ENCODE peak calls at places on chromosomes 3 and 15, in seven cellular contexts. D, S, Q, B, A, P and K are unnamed samples.
A peak's percentile ranks its signal among the peaks of the same experiment; 100 is the strongest.

GRCh38 chr3:12325594-12326295 is 36.9 kb downstream of the PPARG start:
- DNase-seq in D (no peak), S (no peak), Q (no peak), B (no peak), A (no peak), P (no peak), K (no peak)

GRCh38 chr3:156120528-156121251 is at the start of gene KCNAB1:
- DNase-seq in D (no peak), S (no peak), Q (no peak), B (no peak), A (no peak), P (no peak), K (no peak)

GRCh38 chr3:187262360-187262759 is 29.2 kb downstream of the MASP1 start:
- DNase-seq in D (no peak), S (no peak), Q (no peak), B (no peak), A (no peak), P (no peak), K (no peak)

GRCh38 chr3:4587061-4587837 is 94.1 kb downstream of the ITPR1 start:
- DNase-seq in D (no peak), S (no peak), Q (no peak), B (no peak), A (no peak), P (no peak), K (no peak)

GRCh38 chr3:138003069-138003468 is 6.9 kb upstream of the CLDN18 start:
- DNase-seq in D (no peak), S (no peak), Q (no peak), B (no peak), A (no peak), P (no peak), K (no peak)

GRCh38 chr3:39126532-39127071 is 19.1 kb downstream of the TTC21A start:
- DNase-seq in D (no peak), S (peak; percentile 43), Q (peak; percentile 70), B (peak; percentile 78), A (peak; percentile 46), P (no peak), K (no peak)

GRCh38 chr3:51581529-51581928 is 43.0 kb downstream of the RAD54L2 start:
- DNase-seq in D (no peak), S (no peak), Q (peak; percentile 55), B (peak; percentile 44), A (no peak), P (no peak), K (no peak)

GRCh38 chr3:175431396-175431795 is 572.3 kb downstream of the NAALADL2 start:
- DNase-seq in D (peak; percentile 90), S (no peak), Q (no peak), B (no peak), A (no peak), P (no peak), K (no peak)

GRCh38 chr3:41405466-41405865 is 206.2 kb downstream of the CTNNB1 start:
- DNase-seq in D (peak; percentile 57), S (no peak), Q (peak; percentile 11), B (no peak), A (no peak), P (no peak), K (no peak)

GRCh38 chr3:111072016-111072891 is 638 bp downstream of the NECTIN3 start:
- DNase-seq in D (peak; percentile 22), S (peak; percentile 16), Q (peak; percentile 77), B (no peak), A (no peak), P (no peak), K (no peak)

GRCh38 chr3:139302084-139302800 is 41.6 kb upstream of the MRPS22 start:
- DNase-seq in D (peak; percentile 100), S (no peak), Q (peak; percentile 99), B (no peak), A (no peak), P (no peak), K (no peak)

GRCh38 chr3:14177580-14178246 is 688 bp downstream of the XPC start:
- DNase-seq in D (peak; percentile 13), S (no peak), Q (peak; percentile 60), B (peak; percentile 39), A (no peak), P (no peak), K (no peak)

GRCh38 chr3:83002869-83003445 is 1241.5 kb upstream of the GBE1 start:
- DNase-seq in D (no peak), S (no peak), Q (no peak), B (no peak), A (no peak), P (no peak), K (no peak)

GRCh38 chr3:139935866-139936817 is 1.2 kb downstream of the CLSTN2 start:
- DNase-seq in D (no peak), S (no peak), Q (peak; percentile 46), B (no peak), A (no peak), P (peak; percentile 16), K (no peak)

DNA sequence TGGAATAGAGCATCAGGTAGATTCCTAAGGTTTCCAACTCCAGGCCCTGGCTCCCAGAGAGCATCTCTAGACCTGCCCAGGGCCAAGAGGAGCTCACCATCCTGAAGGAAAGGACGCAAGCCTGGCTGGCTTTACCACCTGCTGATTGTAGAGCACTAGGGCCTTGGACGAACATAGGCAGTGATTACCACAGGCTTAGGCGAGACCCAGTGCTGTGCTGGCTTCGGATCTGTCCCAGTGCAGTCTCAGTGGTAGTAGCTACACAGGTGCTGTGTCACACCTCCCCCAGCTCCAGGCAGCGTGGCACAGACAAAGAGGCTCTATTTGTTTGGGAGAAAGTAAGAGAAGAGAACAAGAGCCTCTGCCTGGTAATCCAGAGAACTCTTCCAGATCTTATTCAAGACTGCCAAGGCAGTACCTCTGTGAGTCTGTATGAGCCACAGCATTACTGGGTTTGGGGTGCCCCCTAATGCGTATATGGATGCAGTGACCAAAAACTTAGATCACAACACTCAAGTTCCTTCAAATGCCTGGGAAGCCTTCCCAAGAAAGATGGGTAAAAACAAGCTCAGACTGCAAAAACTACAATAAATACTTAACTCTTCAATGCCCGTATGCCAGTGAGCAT is 25.4 kb downstream of the ISG20 start:
- DNase-seq in D (no peak), S (peak; percentile 56), Q (peak; percentile 28), B (no peak), A (peak; percentile 56), P (no peak), K (no peak)
- TF ChIP-seq CTCF in D (no peak), S (peak; percentile 63), Q (peak; percentile 24), B (peak; percentile 34), A (peak; percentile 42), P (peak; percentile 33), K (no peak)

DNA sequence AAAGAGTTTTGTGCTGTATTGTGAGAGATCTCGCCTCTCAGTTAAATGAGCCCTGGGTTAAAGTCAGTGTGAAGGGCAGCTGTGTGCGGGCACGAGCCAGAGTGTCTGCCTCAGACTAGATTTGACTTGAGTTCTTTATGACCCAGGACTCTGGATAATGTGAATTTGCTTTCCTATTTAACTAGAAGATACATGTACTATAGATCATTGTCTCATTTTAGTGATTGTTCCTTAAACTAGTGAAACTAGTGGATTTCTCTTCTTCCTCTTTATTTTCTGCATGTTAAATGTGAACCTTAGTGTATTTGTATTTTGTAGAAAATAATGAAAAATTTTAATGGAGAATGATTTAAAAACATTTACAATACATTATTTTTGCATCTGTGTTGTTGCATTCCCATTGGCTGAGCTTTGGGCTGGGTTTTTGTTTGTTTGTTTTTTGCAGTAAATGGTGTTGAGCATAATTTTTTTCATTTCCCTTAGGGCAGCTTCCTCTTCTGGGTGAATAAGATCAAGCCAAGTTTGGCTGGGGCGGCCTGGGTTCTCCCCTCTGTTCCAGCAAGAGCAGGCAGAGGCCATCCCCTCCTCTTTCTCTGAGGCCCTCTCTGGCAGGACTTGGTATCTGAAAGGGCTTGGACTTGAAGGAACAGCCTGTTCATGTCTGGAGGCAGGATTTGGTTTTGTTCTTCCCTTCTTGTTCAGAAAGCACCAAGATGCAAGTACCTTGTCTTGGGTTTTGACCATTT is 15.0 kb downstream of the GCSAM start:
- DNase-seq in D (no peak), S (no peak), Q (no peak), B (no peak), A (peak; percentile 62), P (peak; percentile 31), K (no peak)
- TF ChIP-seq CTCF in D (no peak), S (no peak), Q (peak; percentile 12), B (no peak), A (no peak), P (peak; percentile 28), K (no peak)

GRCh38 chr15:83065431-83065830 is 1.6 kb downstream of the BTBD1 start:
- DNase-seq in D (no peak), S (no peak), Q (peak; percentile 11), B (no peak), A (no peak), P (no peak), K (no peak)

GRCh38 chr15:83061680-83062079 is 5.4 kb downstream of the BTBD1 start:
- DNase-seq in D (peak; percentile 86), S (no peak), Q (peak; percentile 15), B (no peak), A (no peak), P (no peak), K (no peak)

GRCh38 chr15:83064859-83065258 is 2.2 kb downstream of the BTBD1 start:
- DNase-seq in D (no peak), S (no peak), Q (peak; percentile 21), B (no peak), A (no peak), P (no peak), K (no peak)

GRCh38 chr15:83063555-83063954 is 3.5 kb downstream of the BTBD1 start:
- DNase-seq in D (no peak), S (no peak), Q (no peak), B (no peak), A (no peak), P (no peak), K (no peak)

GRCh38 chr15:83062768-83063180 is 4.3 kb downstream of the BTBD1 start:
- DNase-seq in D (no peak), S (no peak), Q (no peak), B (peak; percentile 30), A (no peak), P (peak; percentile 27), K (no peak)
- TF ChIP-seq CTCF in D (no peak), S (no peak), Q (no peak), B (no peak), A (no peak), P (no peak), K (no peak)

DNA sequence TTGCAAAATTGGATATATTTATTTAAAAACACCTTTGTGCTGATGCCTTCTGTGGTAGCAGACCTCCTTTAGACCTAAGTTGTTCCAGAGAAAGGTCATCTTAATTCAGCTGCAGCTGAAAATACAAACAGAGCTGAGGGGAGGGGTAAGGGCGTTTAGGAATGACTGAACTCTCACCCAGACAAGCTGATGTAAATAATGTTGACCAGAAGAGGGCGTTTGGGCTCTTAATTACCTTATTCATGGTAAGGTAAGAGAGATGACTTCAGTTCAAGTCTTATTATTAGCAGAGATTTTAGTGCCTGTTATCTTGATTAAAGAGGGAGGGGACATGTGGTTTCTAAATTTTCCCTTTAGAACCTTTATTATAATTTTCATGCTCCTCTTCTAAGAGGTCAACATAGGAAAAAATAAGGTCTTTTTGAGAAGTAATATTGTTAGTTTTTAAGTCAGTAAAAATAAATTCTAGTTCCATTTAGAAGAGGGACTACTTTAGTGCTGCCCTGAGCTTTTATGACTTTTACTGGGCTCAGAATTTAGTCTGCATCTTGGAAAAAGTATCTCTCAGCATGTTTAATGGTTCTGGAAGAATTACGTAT is 46.3 kb downstream of the GPR171 start:
- DNase-seq in D (peak; percentile 38), S (peak; percentile 34), Q (peak; percentile 81), B (peak; percentile 63), A (no peak), P (peak; percentile 60), K (no peak)
- TF ChIP-seq CTCF in D (peak; percentile 71), S (peak; percentile 78), Q (peak; percentile 68), B (peak; percentile 62), A (peak; percentile 48), P (peak; percentile 66), K (no peak)